ENCODE peak calls at places on chromosome 18, in four cellular contexts. One of them, this sample, is unnamed. For H3K4me1, the result is how much of the 10 kb centered on the place peaks cover.

GRCh38 chr18:73365018-73365417 is 497.2 kb upstream of the NETO1 start:
- DNase-seq in Peyer's patch: no peak
- DNase-seq in A549: no peak
- DNase-seq in adrenal gland: peak
- DNase-seq in this sample: no peak

GRCh38 chr18:52716926-52717325 is 376.9 kb downstream of the DCC start:
- DNase-seq in adrenal gland: peak
- DNase-seq in A549: peak
- DNase-seq in Peyer's patch: no peak
- DNase-seq in this sample: peak

GRCh38 chr18:13500227-13500865 is 226.0 kb downstream of the FAM210A start:
- DNase-seq in A549: peak
- DNase-seq in Peyer's patch: no peak
- DNase-seq in adrenal gland: peak
- DNase-seq in this sample: no peak

GRCh38 chr18:62738638-62739037 is 23.3 kb downstream of the PHLPP1 start:
- DNase-seq in A549: no peak
- DNase-seq in adrenal gland: no peak
- DNase-seq in Peyer's patch: no peak
- DNase-seq in this sample: no peak

GRCh38 chr18:68705119-68705518 is 9.8 kb downstream of the TMX3 start:
- DNase-seq in adrenal gland: no peak
- DNase-seq in Peyer's patch: no peak
- DNase-seq in A549: no peak
- DNase-seq in this sample: no peak

GRCh38 chr18:21599585-21600525 is 649 bp downstream of the ESCO1 start:
- DNase-seq in Peyer's patch: no peak
- DNase-seq in A549: no peak
- DNase-seq in adrenal gland: peak
- DNase-seq in this sample: peak

GRCh38 chr18:25876334-25876979 is 214.0 kb downstream of the SS18 start:
- DNase-seq in A549: no peak
- DNase-seq in Peyer's patch: no peak
- DNase-seq in adrenal gland: no peak
- DNase-seq in this sample: no peak

GRCh38 chr18:49647496-49648168 is 85.8 kb downstream of the LIPG start:
- DNase-seq in adrenal gland: no peak
- DNase-seq in A549: no peak
- DNase-seq in Peyer's patch: no peak
- DNase-seq in this sample: no peak

GRCh38 chr18:57581301-57581934 is 5.1 kb downstream of the FECH start:
- DNase-seq in Peyer's patch: no peak
- DNase-seq in A549: no peak
- DNase-seq in adrenal gland: peak
- DNase-seq in this sample: no peak

GRCh38 chr18:48590678-48591077 is 51.8 kb downstream of the CTIF start:
- DNase-seq in adrenal gland: peak
- DNase-seq in Peyer's patch: no peak
- DNase-seq in A549: peak
- DNase-seq in this sample: peak

GRCh38 chr18:25066536-25066935 is 285.4 kb downstream of the ZNF521 start:
- DNase-seq in adrenal gland: peak
- DNase-seq in A549: no peak
- DNase-seq in Peyer's patch: no peak
- DNase-seq in this sample: no peak

GRCh38 chr18:13890962-13891361 is 24.4 kb downstream of the MC2R start:
- DNase-seq in A549: no peak
- DNase-seq in adrenal gland: no peak
- DNase-seq in Peyer's patch: no peak
- DNase-seq in this sample: no peak

GRCh38 chr18:10346786-10347415 is 107.5 kb upstream of the APCDD1 start:
- DNase-seq in adrenal gland: no peak
- DNase-seq in Peyer's patch: no peak
- DNase-seq in A549: no peak
- DNase-seq in this sample: no peak

GRCh38 chr18:10340821-10341220 is 113.6 kb upstream of the APCDD1 start:
- DNase-seq in A549: no peak
- DNase-seq in adrenal gland: no peak
- DNase-seq in Peyer's patch: no peak
- DNase-seq in this sample: no peak

GRCh38 chr18:10343778-10344177 is 110.7 kb upstream of the APCDD1 start:
- DNase-seq in adrenal gland: no peak
- DNase-seq in A549: no peak
- DNase-seq in Peyer's patch: no peak
- DNase-seq in this sample: no peak
- TF ChIP-seq CTCF in adrenal gland: no peak
- TF ChIP-seq CTCF in A549: no peak
- TF ChIP-seq CTCF in Peyer's patch: no peak
- TF ChIP-seq CTCF in this sample: no peak

GRCh38 chr18:55497825-55498403 is 90.1 kb downstream of the TCF4 start:
- DNase-seq in A549: no peak
- DNase-seq in Peyer's patch: no peak
- DNase-seq in adrenal gland: no peak
- DNase-seq in this sample: no peak
- H3K4me1 ChIP-seq in A549: under half
- H3K4me1 ChIP-seq in Peyer's patch: under half
- H3K4me1 ChIP-seq in adrenal gland: under half
- H3K4me1 ChIP-seq in this sample: under half

GRCh38 chr18:35042389-35043066 is 1.3 kb downstream of the MAPRE2 start:
- DNase-seq in Peyer's patch: no peak
- DNase-seq in A549: no peak
- DNase-seq in adrenal gland: no peak
- DNase-seq in this sample: no peak
- TF ChIP-seq CTCF in Peyer's patch: no peak
- TF ChIP-seq CTCF in A549: no peak
- TF ChIP-seq CTCF in adrenal gland: no peak
- TF ChIP-seq CTCF in this sample: no peak

GRCh38 chr18:32037616-32038015 is 19.0 kb downstream of the RNF125 start:
- DNase-seq in adrenal gland: no peak
- DNase-seq in A549: no peak
- DNase-seq in Peyer's patch: no peak
- DNase-seq in this sample: no peak

GRCh38 chr18:32042337-32042736 is 23.7 kb downstream of the RNF125 start:
- DNase-seq in Peyer's patch: no peak
- DNase-seq in adrenal gland: no peak
- DNase-seq in A549: no peak
- DNase-seq in this sample: no peak

GRCh38 chr18:32040936-32041335 is 22.3 kb downstream of the RNF125 start:
- DNase-seq in Peyer's patch: no peak
- DNase-seq in A549: no peak
- DNase-seq in adrenal gland: no peak
- DNase-seq in this sample: no peak

GRCh38 chr18:32032609-32033008 is 14.0 kb downstream of the RNF125 start:
- DNase-seq in adrenal gland: no peak
- DNase-seq in Peyer's patch: no peak
- DNase-seq in A549: no peak
- DNase-seq in this sample: no peak

DNA sequence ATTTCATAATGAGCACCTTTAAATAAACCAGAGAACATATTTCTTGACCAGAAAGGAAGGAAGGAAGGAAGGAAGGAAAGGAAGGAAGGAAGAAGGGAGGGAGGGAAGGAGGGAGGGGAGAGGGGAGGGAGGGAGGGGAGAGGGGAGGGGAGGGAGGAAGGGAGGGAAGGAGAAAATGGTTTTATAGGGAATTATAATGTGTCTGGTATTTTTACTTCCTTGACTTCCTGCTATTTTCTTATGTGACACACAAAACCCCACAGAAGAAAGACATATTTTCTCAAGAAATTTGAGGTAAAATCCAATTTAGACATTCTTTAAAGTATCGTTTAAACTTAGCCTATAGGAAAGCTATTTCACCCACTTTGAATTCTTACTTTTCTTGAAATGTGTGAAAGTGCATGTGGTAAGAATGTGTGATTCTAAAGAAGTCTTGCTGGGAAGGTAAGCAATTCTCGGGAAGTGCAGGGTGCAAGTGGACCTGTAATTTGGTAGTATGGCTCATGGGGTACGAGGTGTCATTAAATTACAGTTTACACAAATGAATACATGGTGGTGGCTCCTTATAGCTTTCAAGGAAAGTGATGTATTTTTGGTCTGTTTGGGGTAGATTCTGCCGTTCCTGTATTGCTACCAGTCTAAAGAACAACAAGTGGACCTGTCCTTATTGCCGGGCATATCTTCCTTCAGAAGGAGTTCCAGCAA is 18.0 kb downstream of the RNF125 start:
- DNase-seq in adrenal gland: no peak
- DNase-seq in A549: no peak
- DNase-seq in Peyer's patch: no peak
- DNase-seq in this sample: no peak
- H3K4me1 ChIP-seq in adrenal gland: under half
- H3K4me1 ChIP-seq in A549: under half
- H3K4me1 ChIP-seq in Peyer's patch: under half
- H3K4me1 ChIP-seq in this sample: under half

DNA sequence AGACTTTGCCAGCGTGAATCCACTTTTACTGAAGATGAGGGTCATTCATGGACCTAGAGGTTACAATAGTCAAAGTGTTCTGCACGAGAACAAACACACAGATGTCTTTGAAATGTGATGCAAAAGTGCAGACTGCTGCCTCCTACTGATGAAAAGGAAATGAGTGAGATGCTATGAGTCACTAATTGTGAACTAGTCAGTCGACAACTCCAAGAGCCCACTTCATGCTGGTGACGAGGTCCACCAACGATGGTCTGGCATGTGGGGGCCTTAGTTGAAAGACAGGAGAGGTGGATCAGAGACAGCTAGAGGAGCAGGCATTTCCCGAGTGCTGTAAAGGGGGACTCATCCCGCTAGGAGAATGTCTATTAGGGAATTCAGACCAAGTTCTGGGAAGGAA is 17.1 kb upstream of the ZNF236 start:
- DNase-seq in Peyer's patch: no peak
- DNase-seq in adrenal gland: no peak
- DNase-seq in A549: no peak
- DNase-seq in this sample: no peak
- TF ChIP-seq CTCF in Peyer's patch: no peak
- TF ChIP-seq CTCF in adrenal gland: no peak
- TF ChIP-seq CTCF in A549: no peak
- TF ChIP-seq CTCF in this sample: no peak

GRCh38 chr18:8779251-8779650 is 73.9 kb downstream of the MTCL1 start:
- DNase-seq in adrenal gland: peak
- DNase-seq in Peyer's patch: no peak
- DNase-seq in A549: no peak
- DNase-seq in this sample: no peak

GRCh38 chr18:8780227-8780626 is 74.9 kb downstream of the MTCL1 start:
- DNase-seq in adrenal gland: no peak
- DNase-seq in Peyer's patch: no peak
- DNase-seq in A549: no peak
- DNase-seq in this sample: no peak

GRCh38 chr18:8783994-8784530 is 78.7 kb downstream of the MTCL1 start:
- DNase-seq in Peyer's patch: no peak
- DNase-seq in adrenal gland: no peak
- DNase-seq in A549: no peak
- DNase-seq in this sample: no peak

GRCh38 chr18:8783335-8783993 is 78.1 kb downstream of the MTCL1 start:
- DNase-seq in adrenal gland: no peak
- DNase-seq in Peyer's patch: no peak
- DNase-seq in A549: no peak
- DNase-seq in this sample: no peak

DNA sequence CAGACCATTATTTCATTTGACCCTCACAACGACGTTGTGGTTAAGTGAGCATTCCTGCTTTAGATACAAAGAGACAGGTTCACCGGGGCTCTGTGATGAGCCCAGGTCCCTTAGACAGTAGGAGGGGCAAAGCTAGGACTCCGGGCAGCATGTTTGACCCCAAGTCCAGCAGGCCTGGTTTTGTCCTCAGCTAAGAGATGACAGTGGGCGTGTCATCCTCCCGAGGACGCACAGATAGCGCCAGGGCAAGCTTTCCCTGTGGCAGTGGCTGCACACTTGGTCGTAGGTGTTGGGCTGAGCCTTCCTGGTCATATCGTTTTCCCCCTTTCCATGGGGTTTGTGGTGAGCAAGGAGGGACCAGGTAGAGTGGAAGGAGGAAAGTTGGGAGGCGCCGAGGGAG is 76.3 kb downstream of the MTCL1 start:
- DNase-seq in Peyer's patch: no peak
- DNase-seq in adrenal gland: no peak
- DNase-seq in A549: no peak
- DNase-seq in this sample: no peak
- H3K4me1 ChIP-seq in Peyer's patch: under half
- H3K4me1 ChIP-seq in adrenal gland: under half
- H3K4me1 ChIP-seq in A549: under half
- H3K4me1 ChIP-seq in this sample: under half

GRCh38 chr18:657998-658946 is 819 bp downstream of the TYMS start:
- DNase-seq in Peyer's patch: peak
- DNase-seq in adrenal gland: peak
- DNase-seq in A549: peak
- DNase-seq in this sample: peak
- TF ChIP-seq CTCF in Peyer's patch: no peak
- TF ChIP-seq CTCF in adrenal gland: no peak
- TF ChIP-seq CTCF in A549: no peak
- TF ChIP-seq CTCF in this sample: no peak

GRCh38 chr18:27605107-27605834 is 420.2 kb upstream of the CHST9 start:
- DNase-seq in A549: peak
- DNase-seq in Peyer's patch: no peak
- DNase-seq in adrenal gland: peak
- DNase-seq in this sample: peak

GRCh38 chr18:27608742-27609141 is 423.6 kb upstream of the CHST9 start:
- DNase-seq in A549: no peak
- DNase-seq in adrenal gland: no peak
- DNase-seq in Peyer's patch: no peak
- DNase-seq in this sample: no peak

GRCh38 chr18:27608174-27608573 is 423.1 kb upstream of the CHST9 start:
- DNase-seq in A549: no peak
- DNase-seq in adrenal gland: no peak
- DNase-seq in Peyer's patch: no peak
- DNase-seq in this sample: no peak

GRCh38 chr18:27604583-27604982 is 419.5 kb upstream of the CHST9 start:
- DNase-seq in adrenal gland: no peak
- DNase-seq in A549: no peak
- DNase-seq in Peyer's patch: no peak
- DNase-seq in this sample: no peak

GRCh38 chr18:27606851-27607250 is 421.7 kb upstream of the CHST9 start:
- DNase-seq in A549: no peak
- DNase-seq in Peyer's patch: no peak
- DNase-seq in adrenal gland: no peak
- DNase-seq in this sample: no peak
- H3K4me1 ChIP-seq in A549: under half
- H3K4me1 ChIP-seq in Peyer's patch: under half
- H3K4me1 ChIP-seq in adrenal gland: under half
- H3K4me1 ChIP-seq in this sample: under half